ENCODE peak calls at places on chromosomes 3 and 15, in ten cellular contexts. L is cardiac fibroblast, C is brain microvascular endothelial cell, Q is kidney epithelial cell, Z is transverse colon, A is bronchial epithelial cell, W is AG04450, T is psoas muscle, B is SJSA1, X is H1. F is an unnamed sample.

GRCh38 chr3:42655980-42656679 is 2.6 kb downstream of the ZBTB47 start:
- DNase-seq in L (no peak), C (peak), Q (no peak), Z (no peak), A (peak), W (no peak), T (peak), B (peak), X (peak), F (no peak)

GRCh38 chr3:141308588-141309218 is 59.6 kb upstream of the ZBTB38 start:
- DNase-seq in L (peak), C (peak), Q (no peak), Z (peak), A (peak), W (no peak), T (no peak), B (no peak), X (peak), F (no peak)

GRCh38 chr3:116140100-116140689 is 305.1 kb downstream of the LSAMP start:
- DNase-seq in L (peak), C (no peak), Q (no peak), Z (no peak), A (peak), W (no peak), T (no peak), B (peak), X (no peak), F (no peak)

GRCh38 chr3:180252683-180253082 is 215.9 kb upstream of the PEX5L start:
- DNase-seq in L (no peak), C (no peak), Q (no peak), Z (no peak), A (peak), W (no peak), T (no peak), B (no peak), X (no peak), F (no peak)

GRCh38 chr15:86139828-86140227 is 60.2 kb downstream of the AGBL1 start:
- DNase-seq in L (no peak), C (no peak), Q (no peak), Z (no peak), A (no peak), W (no peak), T (no peak), B (no peak), X (peak), F (no peak)

GRCh38 chr15:39453500-39454073 is 127.3 kb upstream of the THBS1 start:
- DNase-seq in L (no peak), C (no peak), Q (no peak), Z (no peak), A (no peak), W (no peak), T (no peak), B (no peak), X (no peak), F (no peak)

GRCh38 chr15:100116416-100117190 is 225.2 kb downstream of the ADAMTS17 start:
- DNase-seq in L (peak), C (no peak), Q (no peak), Z (no peak), A (no peak), W (no peak), T (peak), B (no peak), X (no peak), F (no peak)

GRCh38 chr15:95559875-95560394 is 770.6 kb upstream of the NR2F2 start:
- DNase-seq in L (peak), C (peak), Q (peak), Z (no peak), A (peak), W (peak), T (no peak), B (peak), X (no peak), F (no peak)

GRCh38 chr15:61681676-61682075 is 378.6 kb downstream of the VPS13C start:
- DNase-seq in L (no peak), C (no peak), Q (no peak), Z (no peak), A (peak), W (no peak), T (no peak), B (no peak), X (no peak), F (no peak)

GRCh38 chr3:157051055-157051454 is 108.9 kb downstream of the CCNL1 start:
- DNase-seq in L (no peak), C (no peak), Q (no peak), Z (no peak), A (no peak), W (no peak), T (no peak), B (no peak), X (no peak), F (no peak)

GRCh38 chr3:129579991-129580390 is 26.5 kb downstream of the PLXND1 start:
- DNase-seq in L (no peak), C (no peak), Q (no peak), Z (no peak), A (no peak), W (no peak), T (no peak), B (no peak), X (no peak), F (no peak)

GRCh38 chr3:194633349-194634004 is at the start of gene TMEM44:
- DNase-seq in L (peak), C (peak), Q (peak), Z (peak), A (peak), W (peak), T (peak), B (peak), X (peak), F (peak)

GRCh38 chr3:149401215-149401925 is 23.9 kb upstream of the TM4SF1 start:
- DNase-seq in L (peak), C (peak), Q (no peak), Z (no peak), A (peak), W (peak), T (no peak), B (peak), X (no peak), F (no peak)

GRCh38 chr3:133574260-133574881 is 885 bp downstream of the CDV3 start:
- DNase-seq in L (peak), C (peak), Q (no peak), Z (peak), A (peak), W (no peak), T (peak), B (peak), X (peak), F (peak)

GRCh38 chr3:105401691-105402149 is 35.0 kb downstream of the ALCAM start:
- DNase-seq in L (peak), C (peak), Q (peak), Z (no peak), A (peak), W (no peak), T (no peak), B (peak), X (no peak), F (no peak)

GRCh38 chr3:4757949-4758855 is 221.0 kb upstream of the BHLHE40 start:
- DNase-seq in L (no peak), C (no peak), Q (no peak), Z (no peak), A (no peak), W (no peak), T (no peak), B (no peak), X (no peak), F (no peak)

GRCh38 chr3:44359146-44359751 is 20.7 kb downstream of the TCAIM start:
- DNase-seq in L (peak), C (no peak), Q (no peak), Z (no peak), A (no peak), W (no peak), T (no peak), B (no peak), X (no peak), F (no peak)

GRCh38 chr15:40011303-40011702 is 27.7 kb downstream of the SRP14 start:
- DNase-seq in L (no peak), C (no peak), Q (no peak), Z (no peak), A (no peak), W (no peak), T (no peak), B (no peak), X (no peak), F (no peak)

GRCh38 chr15:91593081-91593480 is 260.4 kb upstream of the SLCO3A1 start:
- DNase-seq in L (no peak), C (no peak), Q (no peak), Z (no peak), A (peak), W (no peak), T (no peak), B (no peak), X (no peak), F (no peak)

GRCh38 chr3:23809840-23810341 is 4.1 kb downstream of the UBE2E1 start:
- DNase-seq in L (no peak), C (no peak), Q (no peak), Z (no peak), A (peak), W (no peak), T (no peak), B (no peak), X (no peak), F (no peak)

GRCh38 chr3:123421353-123422174 is 27.3 kb downstream of the ADCY5 start:
- DNase-seq in L (peak), C (peak), Q (no peak), Z (peak), A (no peak), W (no peak), T (peak), B (no peak), X (no peak), F (peak)

GRCh38 chr15:36645106-36645505 is 65.7 kb downstream of the CDIN1 start:
- DNase-seq in L (peak), C (no peak), Q (no peak), Z (no peak), A (peak), W (no peak), T (no peak), B (no peak), X (no peak), F (no peak)

GRCh38 chr3:82807781-82808180 is 1046.3 kb upstream of the GBE1 start:
- DNase-seq in L (no peak), C (no peak), Q (no peak), Z (no peak), A (no peak), W (no peak), T (no peak), B (no peak), X (no peak), F (no peak)

GRCh38 chr3:177431525-177432255 is 234.4 kb upstream of the TBL1XR1 start:
- DNase-seq in L (peak), C (no peak), Q (no peak), Z (no peak), A (no peak), W (no peak), T (no peak), B (no peak), X (no peak), F (no peak)

GRCh38 chr3:112930771-112931170 is 44.1 kb downstream of the CD200R1 start:
- DNase-seq in L (no peak), C (peak), Q (no peak), Z (no peak), A (peak), W (no peak), T (no peak), B (no peak), X (no peak), F (no peak)

GRCh38 chr3:67920969-67921368 is 266.6 kb upstream of the SUCLG2 start:
- DNase-seq in L (no peak), C (no peak), Q (no peak), Z (no peak), A (no peak), W (no peak), T (no peak), B (no peak), X (no peak), F (no peak)

GRCh38 chr3:143307613-143308183 is 188.1 kb downstream of the CHST2 start:
- DNase-seq in L (peak), C (peak), Q (peak), Z (no peak), A (peak), W (no peak), T (no peak), B (no peak), X (no peak), F (no peak)

GRCh38 chr3:58144478-58145142 is 66.2 kb downstream of the DNASE1L3 start:
- DNase-seq in L (no peak), C (no peak), Q (no peak), Z (no peak), A (no peak), W (no peak), T (no peak), B (peak), X (no peak), F (no peak)

GRCh38 chr15:49135342-49135857 is 20.0 kb downstream of the COPS2 start:
- DNase-seq in L (no peak), C (no peak), Q (no peak), Z (no peak), A (no peak), W (no peak), T (no peak), B (peak), X (no peak), F (no peak)

GRCh38 chr15:69857686-69858391 is 239.9 kb downstream of the TLE3 start:
- DNase-seq in L (no peak), C (no peak), Q (no peak), Z (no peak), A (no peak), W (no peak), T (no peak), B (peak), X (no peak), F (no peak)

GRCh38 chr3:111617406-111617805 is 22.3 kb upstream of the ZBED2 start:
- DNase-seq in L (no peak), C (no peak), Q (no peak), Z (no peak), A (no peak), W (no peak), T (no peak), B (no peak), X (no peak), F (no peak)

GRCh38 chr15:63047792-63048114 is 5.2 kb downstream of the TPM1 start:
- DNase-seq in L (no peak), C (no peak), Q (no peak), Z (no peak), A (no peak), W (no peak), T (no peak), B (no peak), X (no peak), F (no peak)

GRCh38 chr15:63044645-63045437 is 2.3 kb downstream of the TPM1 start:
- DNase-seq in L (no peak), C (no peak), Q (no peak), Z (no peak), A (no peak), W (no peak), T (peak), B (peak), X (no peak), F (no peak)

GRCh38 chr15:63044077-63044644 is 1.6 kb downstream of the TPM1 start:
- DNase-seq in L (no peak), C (no peak), Q (no peak), Z (no peak), A (no peak), W (no peak), T (no peak), B (peak), X (no peak), F (no peak)

GRCh38 chr15:63046927-63047760 is 4.6 kb downstream of the TPM1 start:
- DNase-seq in L (no peak), C (no peak), Q (no peak), Z (no peak), A (no peak), W (no peak), T (no peak), B (peak), X (no peak), F (no peak)

DNA sequence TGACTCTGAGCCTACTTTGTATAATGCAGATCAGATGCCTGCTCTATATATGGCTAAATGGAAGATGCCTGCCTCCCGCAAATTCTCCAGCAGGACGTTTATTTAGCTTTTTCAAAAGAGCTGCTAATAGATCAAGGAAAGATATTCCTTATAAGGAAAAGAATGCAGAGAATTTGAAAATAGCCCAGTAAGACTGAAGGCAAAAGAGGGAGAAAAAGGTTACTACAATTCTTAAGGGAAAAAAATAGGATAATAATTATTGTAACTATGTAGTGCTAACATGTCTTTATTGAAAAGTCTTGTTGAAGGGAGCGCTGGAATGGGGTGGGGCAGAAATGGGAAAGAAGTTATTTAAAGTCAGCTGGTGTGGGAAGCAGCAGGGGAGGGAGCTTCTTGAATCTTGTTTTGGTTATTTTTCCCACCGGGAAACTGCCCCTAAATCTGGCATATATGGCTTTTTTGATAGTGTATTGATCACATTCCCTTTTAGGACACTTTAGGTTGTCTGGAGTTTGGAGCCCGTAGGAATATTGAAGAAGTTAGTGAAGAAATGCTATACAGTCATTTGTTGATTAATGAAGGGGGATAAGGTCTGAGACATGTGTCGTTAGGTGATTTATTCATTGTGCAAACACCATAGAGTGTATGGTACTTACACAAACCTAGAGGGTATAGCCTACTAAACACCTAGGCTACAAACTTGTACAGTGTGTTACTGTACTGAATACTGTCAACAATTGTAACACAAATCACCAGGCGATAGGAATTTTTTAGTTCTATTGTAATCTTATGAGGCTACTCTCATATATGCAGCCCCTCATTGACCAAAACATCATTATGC is 3.1 kb downstream of the TPM1 start:
- DNase-seq in L (no peak), C (no peak), Q (no peak), Z (no peak), A (no peak), W (no peak), T (no peak), B (peak), X (no peak), F (no peak)
- H3K4me3 ChIP-seq in L (peak), C (peak), Q (peak), Z (peak), A (peak), W (peak), T (peak), B (peak), X (peak), F (peak)

GRCh38 chr3:181455276-181455675 is 256.4 kb upstream of the SOX2 start:
- DNase-seq in L (no peak), C (no peak), Q (no peak), Z (no peak), A (no peak), W (no peak), T (no peak), B (no peak), X (no peak), F (no peak)

GRCh38 chr3:181458857-181459256 is 252.9 kb upstream of the SOX2 start:
- DNase-seq in L (peak), C (no peak), Q (no peak), Z (no peak), A (no peak), W (no peak), T (no peak), B (no peak), X (no peak), F (no peak)

GRCh38 chr3:181459516-181459915 is 252.2 kb upstream of the SOX2 start:
- DNase-seq in L (no peak), C (no peak), Q (no peak), Z (no peak), A (no peak), W (no peak), T (no peak), B (no peak), X (no peak), F (no peak)

GRCh38 chr3:181457190-181457589 is 254.5 kb upstream of the SOX2 start:
- DNase-seq in L (peak), C (no peak), Q (no peak), Z (no peak), A (no peak), W (no peak), T (no peak), B (no peak), X (no peak), F (no peak)

GRCh38 chr3:181457756-181458155 is 254.0 kb upstream of the SOX2 start:
- DNase-seq in L (no peak), C (no peak), Q (no peak), Z (no peak), A (no peak), W (no peak), T (no peak), B (no peak), X (no peak), F (no peak)
- H3K4me3 ChIP-seq in L (no peak), C (no peak), Q (no peak), Z (no peak), A (no peak), W (no peak), T (no peak), B (no peak), X (no peak), F (no peak)

DNA sequence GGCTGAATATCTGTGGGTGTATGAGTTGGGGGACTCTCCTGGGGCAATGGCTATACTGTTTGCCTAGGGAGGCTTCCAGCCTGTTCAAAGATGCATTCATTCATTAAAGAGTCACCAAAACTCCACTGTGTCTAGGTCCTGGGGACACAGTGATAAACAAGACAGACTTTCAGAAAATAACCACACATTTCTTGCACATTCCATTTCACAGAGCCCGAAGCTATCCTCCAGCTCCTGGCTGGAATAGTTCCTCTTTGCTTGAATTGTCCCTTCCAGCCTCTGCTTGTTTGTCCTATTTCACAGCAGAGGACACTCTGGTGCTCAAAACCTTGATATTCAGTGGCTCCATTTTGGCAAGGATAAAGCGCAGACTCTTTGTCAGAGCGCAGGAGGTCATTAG is 61.7 kb upstream of the ITGA11 start:
- DNase-seq in L (no peak), C (no peak), Q (no peak), Z (no peak), A (no peak), W (no peak), T (no peak), B (no peak), X (no peak), F (no peak)
- H3K4me3 ChIP-seq in L (no peak), C (no peak), Q (no peak), Z (no peak), A (no peak), W (no peak), T (no peak), B (no peak), X (no peak), F (no peak)

DNA sequence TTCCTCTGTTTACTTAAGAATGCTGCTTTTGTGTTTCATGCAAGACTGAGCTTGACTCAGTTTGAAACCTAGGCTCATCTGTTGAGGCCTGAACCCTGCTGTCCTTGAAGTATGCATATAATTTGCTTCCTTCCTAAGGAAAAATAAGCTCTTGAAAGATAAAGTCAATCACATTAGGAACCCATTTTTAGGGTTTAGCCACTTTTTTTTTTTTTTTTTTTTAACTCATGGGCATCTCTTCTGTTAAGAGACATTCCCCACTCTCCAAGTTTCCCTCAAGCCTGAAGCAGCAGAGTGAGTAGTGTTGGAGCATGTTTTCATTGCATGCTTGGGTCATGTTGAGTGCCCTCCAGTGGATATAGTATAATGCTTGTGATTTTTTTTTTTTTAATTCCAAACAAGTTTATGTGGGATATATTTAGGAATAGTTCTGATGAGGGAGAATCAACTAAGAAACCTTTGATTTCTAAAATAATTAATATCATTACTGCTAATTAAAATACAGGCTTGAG is 3.6 kb downstream of the CTNNB1 start:
- DNase-seq in L (peak), C (peak), Q (no peak), Z (no peak), A (peak), W (no peak), T (no peak), B (peak), X (no peak), F (no peak)
- H3K4me3 ChIP-seq in L (peak), C (peak), Q (no peak), Z (no peak), A (no peak), W (peak), T (peak), B (no peak), X (peak), F (peak)

GRCh38 chr3:24953060-24953771 is 458.6 kb upstream of the THRB start:
- DNase-seq in L (no peak), C (no peak), Q (no peak), Z (no peak), A (no peak), W (no peak), T (no peak), B (no peak), X (no peak), F (no peak)
- H3K4me3 ChIP-seq in L (no peak), C (no peak), Q (no peak), Z (no peak), A (no peak), W (no peak), T (no peak), B (no peak), X (no peak), F (no peak)

F was measured in tibial nerve.